ENCODE peak calls at places on chromosome 22, in nine cellular contexts. One of them, this sample, is unnamed.

GRCh38 chr22:49553518-49554295 is 274.0 kb downstream of the BRD1 start:
- DNase-seq in T-helper 9 cell: no peak
- DNase-seq in fibroblast of the aortic adventitia: no peak
- DNase-seq in NCI-H2171 treated with DMSO at 0.1 percent for 48 hours: no peak
- DNase-seq in fibroblast of lung: no peak
- DNase-seq in NCI-H524: no peak
- DNase-seq in HFFc6: no peak
- DNase-seq in stimulated activated CD4-positive, alpha-beta T cell treated with anti-CD3 and anti-CD28 coated beads, Interleukin-1b, Interleukin-23, amount 100 ng/mL, for 1 hour: no peak
- DNase-seq in non-pigmented ciliary epithelial cell: no peak
- DNase-seq in this sample: no peak

GRCh38 chr22:33431300-33431699 is 373.1 kb upstream of the SYN3 start:
- DNase-seq in T-helper 9 cell: no peak
- DNase-seq in fibroblast of the aortic adventitia: no peak
- DNase-seq in NCI-H2171 treated with DMSO at 0.1 percent for 48 hours: no peak
- DNase-seq in fibroblast of lung: no peak
- DNase-seq in NCI-H524: no peak
- DNase-seq in HFFc6: no peak
- DNase-seq in stimulated activated CD4-positive, alpha-beta T cell treated with anti-CD3 and anti-CD28 coated beads, Interleukin-1b, Interleukin-23, amount 100 ng/mL, for 1 hour: no peak
- DNase-seq in non-pigmented ciliary epithelial cell: no peak
- DNase-seq in this sample: no peak

GRCh38 chr22:41367039-41367679 is 14.6 kb upstream of the TEF start:
- DNase-seq in T-helper 9 cell: no peak
- DNase-seq in fibroblast of the aortic adventitia: peak; percentile 96
- DNase-seq in NCI-H2171 treated with DMSO at 0.1 percent for 48 hours: peak; percentile 94
- DNase-seq in fibroblast of lung: peak; percentile 96
- DNase-seq in NCI-H524: peak; percentile 96
- DNase-seq in HFFc6: peak; percentile 82
- DNase-seq in stimulated activated CD4-positive, alpha-beta T cell treated with anti-CD3 and anti-CD28 coated beads, Interleukin-1b, Interleukin-23, amount 100 ng/mL, for 1 hour: no peak
- DNase-seq in non-pigmented ciliary epithelial cell: peak; percentile 68
- DNase-seq in this sample: peak; percentile 74

GRCh38 chr22:41446057-41446501 is 522 bp downstream of the TOB2 start:
- DNase-seq in T-helper 9 cell: peak; percentile 5
- DNase-seq in fibroblast of the aortic adventitia: peak; percentile 6
- DNase-seq in NCI-H2171 treated with DMSO at 0.1 percent for 48 hours: peak; percentile 19
- DNase-seq in fibroblast of lung: no peak
- DNase-seq in NCI-H524: no peak
- DNase-seq in HFFc6: no peak
- DNase-seq in stimulated activated CD4-positive, alpha-beta T cell treated with anti-CD3 and anti-CD28 coated beads, Interleukin-1b, Interleukin-23, amount 100 ng/mL, for 1 hour: no peak
- DNase-seq in non-pigmented ciliary epithelial cell: no peak
- DNase-seq in this sample: no peak

GRCh38 chr22:42367980-42368378 is 64.2 kb downstream of the NFAM1 start:
- DNase-seq in T-helper 9 cell: no peak
- DNase-seq in fibroblast of the aortic adventitia: no peak
- DNase-seq in NCI-H2171 treated with DMSO at 0.1 percent for 48 hours: peak; percentile 66
- DNase-seq in fibroblast of lung: no peak
- DNase-seq in NCI-H524: no peak
- DNase-seq in HFFc6: no peak
- DNase-seq in stimulated activated CD4-positive, alpha-beta T cell treated with anti-CD3 and anti-CD28 coated beads, Interleukin-1b, Interleukin-23, amount 100 ng/mL, for 1 hour: no peak
- DNase-seq in non-pigmented ciliary epithelial cell: no peak
- DNase-seq in this sample: no peak

GRCh38 chr22:17773606-17774205 is 563 bp downstream of the BID start:
- DNase-seq in T-helper 9 cell: peak; percentile 58
- DNase-seq in fibroblast of the aortic adventitia: no peak
- DNase-seq in NCI-H2171 treated with DMSO at 0.1 percent for 48 hours: peak; percentile 69
- DNase-seq in fibroblast of lung: peak; percentile 35
- DNase-seq in NCI-H524: peak; percentile 60
- DNase-seq in HFFc6: no peak
- DNase-seq in stimulated activated CD4-positive, alpha-beta T cell treated with anti-CD3 and anti-CD28 coated beads, Interleukin-1b, Interleukin-23, amount 100 ng/mL, for 1 hour: peak; percentile 34
- DNase-seq in non-pigmented ciliary epithelial cell: no peak
- DNase-seq in this sample: peak; percentile 1

GRCh38 chr22:46726986-46727317 is 11.1 kb downstream of the CERK start:
- DNase-seq in T-helper 9 cell: no peak
- DNase-seq in fibroblast of the aortic adventitia: no peak
- DNase-seq in NCI-H2171 treated with DMSO at 0.1 percent for 48 hours: no peak
- DNase-seq in fibroblast of lung: no peak
- DNase-seq in NCI-H524: no peak
- DNase-seq in HFFc6: no peak
- DNase-seq in stimulated activated CD4-positive, alpha-beta T cell treated with anti-CD3 and anti-CD28 coated beads, Interleukin-1b, Interleukin-23, amount 100 ng/mL, for 1 hour: no peak
- DNase-seq in non-pigmented ciliary epithelial cell: no peak
- DNase-seq in this sample: no peak

GRCh38 chr22:49366437-49366836 is 461.2 kb downstream of the BRD1 start:
- DNase-seq in T-helper 9 cell: no peak
- DNase-seq in fibroblast of the aortic adventitia: no peak
- DNase-seq in NCI-H2171 treated with DMSO at 0.1 percent for 48 hours: no peak
- DNase-seq in fibroblast of lung: no peak
- DNase-seq in NCI-H524: no peak
- DNase-seq in HFFc6: no peak
- DNase-seq in stimulated activated CD4-positive, alpha-beta T cell treated with anti-CD3 and anti-CD28 coated beads, Interleukin-1b, Interleukin-23, amount 100 ng/mL, for 1 hour: no peak
- DNase-seq in non-pigmented ciliary epithelial cell: no peak
- DNase-seq in this sample: no peak

GRCh38 chr22:17855891-17856290 is 81.6 kb upstream of the BID start:
- DNase-seq in T-helper 9 cell: no peak
- DNase-seq in fibroblast of the aortic adventitia: no peak
- DNase-seq in NCI-H2171 treated with DMSO at 0.1 percent for 48 hours: no peak
- DNase-seq in fibroblast of lung: no peak
- DNase-seq in NCI-H524: no peak
- DNase-seq in HFFc6: no peak
- DNase-seq in stimulated activated CD4-positive, alpha-beta T cell treated with anti-CD3 and anti-CD28 coated beads, Interleukin-1b, Interleukin-23, amount 100 ng/mL, for 1 hour: no peak
- DNase-seq in non-pigmented ciliary epithelial cell: no peak
- DNase-seq in this sample: no peak

GRCh38 chr22:17988800-17989513 is 35.4 kb downstream of the MICAL3 start:
- DNase-seq in T-helper 9 cell: no peak
- DNase-seq in fibroblast of the aortic adventitia: no peak
- DNase-seq in NCI-H2171 treated with DMSO at 0.1 percent for 48 hours: no peak
- DNase-seq in fibroblast of lung: peak; percentile 44
- DNase-seq in NCI-H524: no peak
- DNase-seq in HFFc6: no peak
- DNase-seq in stimulated activated CD4-positive, alpha-beta T cell treated with anti-CD3 and anti-CD28 coated beads, Interleukin-1b, Interleukin-23, amount 100 ng/mL, for 1 hour: no peak
- DNase-seq in non-pigmented ciliary epithelial cell: no peak
- DNase-seq in this sample: no peak

GRCh38 chr22:23752750-23753149 is 1.5 kb downstream of the VPREB3 start:
- DNase-seq in T-helper 9 cell: no peak
- DNase-seq in fibroblast of the aortic adventitia: no peak
- DNase-seq in NCI-H2171 treated with DMSO at 0.1 percent for 48 hours: no peak
- DNase-seq in fibroblast of lung: no peak
- DNase-seq in NCI-H524: no peak
- DNase-seq in HFFc6: no peak
- DNase-seq in stimulated activated CD4-positive, alpha-beta T cell treated with anti-CD3 and anti-CD28 coated beads, Interleukin-1b, Interleukin-23, amount 100 ng/mL, for 1 hour: no peak
- DNase-seq in non-pigmented ciliary epithelial cell: no peak
- DNase-seq in this sample: no peak

GRCh38 chr22:49322861-49323622 is 504.6 kb downstream of the BRD1 start:
- DNase-seq in T-helper 9 cell: no peak
- DNase-seq in fibroblast of the aortic adventitia: no peak
- DNase-seq in NCI-H2171 treated with DMSO at 0.1 percent for 48 hours: no peak
- DNase-seq in fibroblast of lung: no peak
- DNase-seq in NCI-H524: no peak
- DNase-seq in HFFc6: no peak
- DNase-seq in stimulated activated CD4-positive, alpha-beta T cell treated with anti-CD3 and anti-CD28 coated beads, Interleukin-1b, Interleukin-23, amount 100 ng/mL, for 1 hour: no peak
- DNase-seq in non-pigmented ciliary epithelial cell: no peak
- DNase-seq in this sample: no peak

This sample was measured in GF-D8.